ENCODE peak calls at places on chromosome 2, in five cellular contexts. X, D, Y, U and F are unnamed samples.
A peak's percentile ranks its signal among the peaks of the same experiment; 100 is the strongest.

GRCh38 chr2:110991951-110992350 is 128.8 kb upstream of the BCL2L11 start:
- DNase-seq in Y (no peak), U (no peak), X (no peak), D (no peak), F (no peak)

GRCh38 chr2:168697668-168698121 is 104.7 kb upstream of the NOSTRIN start:
- DNase-seq in X (no peak), U (peak; percentile 32), D (no peak), Y (no peak), F (no peak)

GRCh38 chr2:86566158-86566827 is 3.0 kb upstream of the CHMP3 start:
- DNase-seq in D (no peak), Y (no peak), U (no peak), X (no peak), F (no peak)

GRCh38 chr2:71517851-71518250 is 64.5 kb downstream of the DYSF start:
- DNase-seq in X (no peak), U (no peak), D (no peak), Y (no peak), F (no peak)

GRCh38 chr2:23669413-23670244 is 257.3 kb downstream of the ATAD2B start:
- DNase-seq in U (peak; percentile 90), D (no peak), Y (peak; percentile 91), X (peak; percentile 75), F (peak; percentile 66)

GRCh38 chr2:44388877-44389276 is 27.1 kb downstream of the CAMKMT start:
- DNase-seq in D (no peak), U (no peak), X (no peak), Y (no peak), F (no peak)

GRCh38 chr2:105701042-105701441 is 43.7 kb upstream of the NCK2 start:
- DNase-seq in U (no peak), Y (no peak), D (no peak), X (no peak), F (no peak)

GRCh38 chr2:12057436-12058166 is 311.2 kb downstream of the LPIN1 start:
- DNase-seq in Y (peak; percentile 35), D (no peak), U (no peak), X (no peak), F (peak; percentile 36)

GRCh38 chr2:168802825-168803726 is 639 bp downstream of the NOSTRIN start:
- DNase-seq in U (no peak), D (no peak), Y (no peak), X (no peak), F (no peak)

GRCh38 chr2:28895189-28895893 is 874 bp downstream of the WDR43 start:
- DNase-seq in Y (no peak), D (no peak), U (peak; percentile 67), X (no peak), F (no peak)

GRCh38 chr2:10163498-10164486 is 41.3 kb downstream of the RRM2 start:
- DNase-seq in D (no peak), Y (no peak), X (no peak), U (no peak), F (no peak)